ENCODE peak calls at places on chromosomes 7 and 10, in eight cellular contexts. R, N, T, E, Y, S, V and X are unnamed samples.

GRCh38 chr10:23571884-23572283 is 133.0 kb downstream of the OTUD1 start:
- DNase-seq in R (no peak), N (no peak), T (no peak), E (no peak), Y (no peak), S (no peak), V (no peak), X (no peak)

GRCh38 chr7:84207025-84207424 is 12.4 kb upstream of the SEMA3A start:
- DNase-seq in R (no peak), N (no peak), T (no peak), E (no peak), Y (no peak), S (no peak), V (no peak), X (no peak)

GRCh38 chr10:74917481-74918077 is 91.2 kb downstream of the KAT6B start:
- DNase-seq in R (no peak), N (peak), T (peak), E (no peak), Y (no peak), S (no peak), V (peak), X (no peak)

GRCh38 chr10:129958686-129959543 is 5.2 kb downstream of the EBF3 start:
- DNase-seq in R (no peak), N (no peak), T (no peak), E (no peak), Y (no peak), S (no peak), V (no peak), X (no peak)

GRCh38 chr7:158525648-158526484 is 61.8 kb downstream of the PTPRN2 start:
- DNase-seq in R (no peak), N (no peak), T (no peak), E (no peak), Y (no peak), S (no peak), V (no peak), X (no peak)

GRCh38 chr7:120055300-120055699 is 217.7 kb upstream of the KCND2 start:
- DNase-seq in R (no peak), N (no peak), T (peak), E (no peak), Y (no peak), S (no peak), V (peak), X (no peak)

GRCh38 chr10:91541481-91541880 is 91.4 kb downstream of the PPP1R3C start:
- DNase-seq in R (no peak), N (no peak), T (no peak), E (no peak), Y (peak), S (no peak), V (no peak), X (no peak)

GRCh38 chr7:17097668-17098297 is 200.7 kb upstream of the AHR start:
- DNase-seq in R (no peak), N (no peak), T (no peak), E (no peak), Y (no peak), S (no peak), V (no peak), X (no peak)

GRCh38 chr10:51879238-51879637 is 179.8 kb upstream of the CSTF2T start:
- DNase-seq in R (no peak), N (peak), T (peak), E (peak), Y (no peak), S (no peak), V (peak), X (no peak)